ENCODE peak calls at places on chromosomes 3 and 15, in seven cellular contexts. One of them, this sample, is unnamed. For H3K27me3, the result is how much of the 10 kb centered on the place peaks cover.

GRCh38 chr3:8497582-8497981 is 4.0 kb upstream of the LMCD1 start:
- DNase-seq in hepatocyte: no peak
- DNase-seq in MM.1S: no peak
- DNase-seq in body of pancreas: no peak
- DNase-seq in K562: no peak
- DNase-seq in endodermal cell: no peak
- DNase-seq in breast epithelium: no peak
- DNase-seq in this sample: no peak

GRCh38 chr15:84648539-84648938 is 5.5 kb downstream of the WDR73 start:
- DNase-seq in K562: no peak
- DNase-seq in MM.1S: no peak
- DNase-seq in endodermal cell: no peak
- DNase-seq in hepatocyte: no peak
- DNase-seq in body of pancreas: no peak
- DNase-seq in breast epithelium: no peak
- DNase-seq in this sample: no peak

GRCh38 chr3:88150371-88150770 is 612 bp downstream of the C3orf38 start:
- DNase-seq in hepatocyte: peak
- DNase-seq in MM.1S: peak
- DNase-seq in endodermal cell: no peak
- DNase-seq in breast epithelium: no peak
- DNase-seq in K562: no peak
- DNase-seq in body of pancreas: no peak
- DNase-seq in this sample: no peak

GRCh38 chr3:2420919-2421318 is 322.3 kb downstream of the CNTN4 start:
- DNase-seq in endodermal cell: peak
- DNase-seq in breast epithelium: no peak
- DNase-seq in hepatocyte: peak
- DNase-seq in MM.1S: no peak
- DNase-seq in body of pancreas: no peak
- DNase-seq in K562: no peak
- DNase-seq in this sample: no peak

GRCh38 chr3:107044587-107045119 is 332.6 kb upstream of the CCDC54 start:
- DNase-seq in hepatocyte: no peak
- DNase-seq in body of pancreas: no peak
- DNase-seq in MM.1S: no peak
- DNase-seq in endodermal cell: no peak
- DNase-seq in K562: no peak
- DNase-seq in breast epithelium: no peak
- DNase-seq in this sample: no peak

GRCh38 chr3:123285066-123285465 is 83.3 kb downstream of the SEC22A start:
- DNase-seq in body of pancreas: no peak
- DNase-seq in breast epithelium: no peak
- DNase-seq in hepatocyte: no peak
- DNase-seq in K562: no peak
- DNase-seq in endodermal cell: peak
- DNase-seq in MM.1S: no peak
- DNase-seq in this sample: no peak

GRCh38 chr15:81069909-81070308 is 64.2 kb upstream of the CFAP161 start:
- DNase-seq in endodermal cell: no peak
- DNase-seq in MM.1S: no peak
- DNase-seq in hepatocyte: no peak
- DNase-seq in body of pancreas: no peak
- DNase-seq in K562: no peak
- DNase-seq in breast epithelium: no peak
- DNase-seq in this sample: no peak

GRCh38 chr15:57610130-57610529 is 18.4 kb downstream of the MYZAP start:
- DNase-seq in breast epithelium: no peak
- DNase-seq in body of pancreas: peak
- DNase-seq in endodermal cell: no peak
- DNase-seq in K562: no peak
- DNase-seq in MM.1S: no peak
- DNase-seq in hepatocyte: peak
- DNase-seq in this sample: no peak

GRCh38 chr15:39296955-39297354 is 283.9 kb upstream of the THBS1 start:
- DNase-seq in endodermal cell: no peak
- DNase-seq in hepatocyte: no peak
- DNase-seq in K562: no peak
- DNase-seq in body of pancreas: no peak
- DNase-seq in MM.1S: no peak
- DNase-seq in breast epithelium: no peak
- DNase-seq in this sample: no peak

GRCh38 chr3:14415501-14415900 is 13.1 kb downstream of the SLC6A6 start:
- DNase-seq in MM.1S: no peak
- DNase-seq in hepatocyte: no peak
- DNase-seq in endodermal cell: no peak
- DNase-seq in K562: no peak
- DNase-seq in breast epithelium: no peak
- DNase-seq in body of pancreas: no peak
- DNase-seq in this sample: no peak

GRCh38 chr3:180626844-180627243 is 24.9 kb downstream of the TTC14 start:
- DNase-seq in breast epithelium: no peak
- DNase-seq in endodermal cell: no peak
- DNase-seq in K562: no peak
- DNase-seq in body of pancreas: no peak
- DNase-seq in hepatocyte: no peak
- DNase-seq in MM.1S: peak
- DNase-seq in this sample: no peak

GRCh38 chr3:188571531-188572115 is 417.7 kb downstream of the LPP start:
- DNase-seq in MM.1S: no peak
- DNase-seq in breast epithelium: no peak
- DNase-seq in endodermal cell: no peak
- DNase-seq in K562: no peak
- DNase-seq in hepatocyte: no peak
- DNase-seq in body of pancreas: no peak
- DNase-seq in this sample: no peak

GRCh38 chr3:192275741-192276355 is 451.5 kb downstream of the FGF12 start:
- DNase-seq in breast epithelium: no peak
- DNase-seq in K562: no peak
- DNase-seq in body of pancreas: no peak
- DNase-seq in MM.1S: no peak
- DNase-seq in endodermal cell: no peak
- DNase-seq in hepatocyte: no peak
- DNase-seq in this sample: no peak

GRCh38 chr3:179797192-179797591 is 144.4 kb downstream of the USP13 start:
- DNase-seq in endodermal cell: no peak
- DNase-seq in body of pancreas: no peak
- DNase-seq in MM.1S: no peak
- DNase-seq in hepatocyte: no peak
- DNase-seq in breast epithelium: no peak
- DNase-seq in K562: no peak
- DNase-seq in this sample: no peak

GRCh38 chr15:89361451-89362202 is 27.0 kb upstream of the POLG start:
- DNase-seq in MM.1S: peak
- DNase-seq in K562: peak
- DNase-seq in hepatocyte: peak
- DNase-seq in endodermal cell: peak
- DNase-seq in breast epithelium: peak
- DNase-seq in body of pancreas: peak
- DNase-seq in this sample: peak

GRCh38 chr15:61115679-61116078 is 113.4 kb downstream of the RORA start:
- DNase-seq in hepatocyte: no peak
- DNase-seq in body of pancreas: no peak
- DNase-seq in endodermal cell: no peak
- DNase-seq in MM.1S: no peak
- DNase-seq in breast epithelium: no peak
- DNase-seq in K562: no peak
- DNase-seq in this sample: no peak

GRCh38 chr3:132382688-132383194 is 34.6 kb upstream of the DNAJC13 start:
- DNase-seq in breast epithelium: no peak
- DNase-seq in body of pancreas: no peak
- DNase-seq in endodermal cell: peak
- DNase-seq in MM.1S: no peak
- DNase-seq in K562: no peak
- DNase-seq in hepatocyte: peak
- DNase-seq in this sample: no peak

GRCh38 chr3:111652492-111653180 is 57.5 kb upstream of the ZBED2 start:
- DNase-seq in body of pancreas: no peak
- DNase-seq in endodermal cell: no peak
- DNase-seq in K562: no peak
- DNase-seq in breast epithelium: no peak
- DNase-seq in MM.1S: no peak
- DNase-seq in hepatocyte: no peak
- DNase-seq in this sample: no peak

GRCh38 chr3:184261270-184262165 is at the start of gene CAMK2N2:
- DNase-seq in breast epithelium: no peak
- DNase-seq in MM.1S: peak
- DNase-seq in body of pancreas: peak
- DNase-seq in hepatocyte: peak
- DNase-seq in K562: peak
- DNase-seq in endodermal cell: peak
- DNase-seq in this sample: peak
- H3K27me3 ChIP-seq in breast epithelium: under half
- H3K27me3 ChIP-seq in MM.1S: under half
- H3K27me3 ChIP-seq in body of pancreas: under half
- H3K27me3 ChIP-seq in hepatocyte: half or more
- H3K27me3 ChIP-seq in K562: under half
- H3K27me3 ChIP-seq in endodermal cell: half or more
- H3K27me3 ChIP-seq in this sample: under half

DNA sequence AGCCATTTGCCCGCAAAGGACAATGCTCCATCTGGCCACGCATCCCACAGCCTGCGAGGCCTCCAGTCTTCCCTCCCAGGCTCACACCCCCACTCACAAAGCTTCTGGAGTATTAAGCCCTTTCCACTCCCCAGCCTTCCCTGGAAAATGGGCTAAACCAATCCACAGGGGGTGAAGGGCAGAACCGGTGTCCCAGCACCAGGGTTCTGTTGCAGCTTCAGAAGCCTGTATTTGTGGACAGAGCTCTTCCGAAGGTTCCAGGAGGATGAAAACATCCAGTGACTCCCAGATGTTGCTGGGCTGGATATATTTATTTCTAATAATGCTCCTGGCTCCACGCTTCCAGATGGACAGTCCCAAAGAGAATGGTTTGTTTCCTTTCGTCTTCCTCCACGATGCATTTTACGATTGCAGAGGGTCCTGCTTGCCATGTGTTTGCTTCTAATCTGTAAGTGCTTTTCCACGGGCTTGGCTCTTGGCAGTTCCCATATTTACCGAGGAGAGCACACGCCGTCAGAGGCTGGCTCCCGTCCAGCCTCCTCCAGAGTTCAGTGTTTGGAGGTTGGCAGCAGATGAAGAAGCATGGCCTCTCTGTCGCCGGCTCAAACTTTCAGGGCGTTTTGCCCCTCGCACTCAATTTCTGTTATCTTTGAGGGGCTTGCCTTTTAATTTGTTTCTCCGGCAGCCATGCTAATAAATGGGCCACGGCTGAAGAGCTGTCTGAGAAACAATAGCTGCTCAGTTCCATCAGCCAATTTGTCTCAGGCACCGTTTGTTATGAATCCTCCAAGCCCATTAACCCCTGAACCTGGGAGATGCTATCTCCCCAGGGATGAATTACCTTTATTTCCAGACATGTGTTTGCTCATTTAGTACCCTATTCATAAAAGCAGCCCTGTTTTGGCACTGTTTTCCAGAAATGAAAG is 367.9 kb upstream of the PROK2 start:
- DNase-seq in body of pancreas: peak
- DNase-seq in MM.1S: no peak
- DNase-seq in breast epithelium: peak
- DNase-seq in hepatocyte: peak
- DNase-seq in endodermal cell: no peak
- DNase-seq in K562: peak
- DNase-seq in this sample: peak
- H3K4me3 ChIP-seq in body of pancreas: no peak
- H3K4me3 ChIP-seq in MM.1S: no peak
- H3K4me3 ChIP-seq in breast epithelium: no peak
- H3K4me3 ChIP-seq in hepatocyte: no peak
- H3K4me3 ChIP-seq in endodermal cell: no peak
- H3K4me3 ChIP-seq in K562: peak
- H3K4me3 ChIP-seq in this sample: peak

GRCh38 chr3:141077631-141078030 is 26.5 kb downstream of the SPSB4 start:
- DNase-seq in breast epithelium: no peak
- DNase-seq in hepatocyte: no peak
- DNase-seq in body of pancreas: no peak
- DNase-seq in MM.1S: no peak
- DNase-seq in endodermal cell: no peak
- DNase-seq in K562: no peak
- DNase-seq in this sample: no peak

GRCh38 chr3:141076026-141076797 is 25.1 kb downstream of the SPSB4 start:
- DNase-seq in breast epithelium: no peak
- DNase-seq in endodermal cell: peak
- DNase-seq in MM.1S: no peak
- DNase-seq in hepatocyte: no peak
- DNase-seq in K562: no peak
- DNase-seq in body of pancreas: peak
- DNase-seq in this sample: no peak

GRCh38 chr3:141078200-141078599 is 27.1 kb downstream of the SPSB4 start:
- DNase-seq in body of pancreas: no peak
- DNase-seq in K562: no peak
- DNase-seq in endodermal cell: peak
- DNase-seq in hepatocyte: no peak
- DNase-seq in breast epithelium: no peak
- DNase-seq in MM.1S: no peak
- DNase-seq in this sample: no peak

GRCh38 chr3:141074529-141074928 is 23.4 kb downstream of the SPSB4 start:
- DNase-seq in hepatocyte: no peak
- DNase-seq in MM.1S: no peak
- DNase-seq in K562: no peak
- DNase-seq in body of pancreas: no peak
- DNase-seq in breast epithelium: no peak
- DNase-seq in endodermal cell: peak
- DNase-seq in this sample: peak

DNA sequence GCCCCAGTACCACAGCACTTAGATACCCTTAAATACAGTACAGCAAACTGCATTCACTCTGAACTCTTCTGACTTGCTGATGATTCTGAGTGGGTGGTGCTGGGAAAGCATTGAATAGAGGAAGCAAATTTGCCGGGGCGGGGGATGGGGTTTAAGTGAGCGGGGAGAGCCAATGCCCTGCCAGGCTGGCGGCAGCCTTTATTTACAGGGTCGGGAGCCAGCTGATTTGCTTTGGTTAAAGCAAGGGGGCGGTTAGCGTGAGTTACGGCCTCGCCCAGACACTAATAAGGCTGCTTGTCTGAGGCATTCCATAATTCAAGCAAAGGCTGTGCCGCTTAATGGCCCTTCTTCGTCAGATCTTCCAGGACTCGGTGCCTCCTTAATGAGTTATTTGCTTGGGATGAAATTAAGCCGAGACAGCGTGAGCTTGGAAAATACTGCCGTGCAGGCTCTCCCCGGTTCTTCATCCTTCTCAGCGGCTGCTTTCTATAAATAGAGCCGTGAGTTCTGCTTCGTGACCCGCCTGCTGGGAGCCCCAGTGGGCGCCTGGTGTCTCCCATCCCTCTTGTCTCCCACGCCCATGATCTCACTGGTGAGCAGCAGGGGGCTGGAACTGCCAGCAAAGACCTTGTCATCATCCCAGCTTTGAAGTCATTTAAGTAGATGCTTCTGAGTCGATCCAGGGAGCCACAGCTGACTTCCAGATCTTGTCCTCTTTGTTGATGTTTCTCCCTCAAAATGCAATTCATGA is 25.8 kb downstream of the SPSB4 start:
- DNase-seq in breast epithelium: no peak
- DNase-seq in K562: no peak
- DNase-seq in hepatocyte: peak
- DNase-seq in MM.1S: no peak
- DNase-seq in body of pancreas: peak
- DNase-seq in endodermal cell: peak
- DNase-seq in this sample: peak
- H3K27me3 ChIP-seq in breast epithelium: under half
- H3K27me3 ChIP-seq in K562: under half
- H3K27me3 ChIP-seq in hepatocyte: under half
- H3K27me3 ChIP-seq in MM.1S: under half
- H3K27me3 ChIP-seq in body of pancreas: under half
- H3K27me3 ChIP-seq in endodermal cell: under half
- H3K27me3 ChIP-seq in this sample: under half

GRCh38 chr3:157280786-157281185 is 120.8 kb upstream of the CCNL1 start:
- DNase-seq in K562: no peak
- DNase-seq in endodermal cell: no peak
- DNase-seq in hepatocyte: no peak
- DNase-seq in body of pancreas: no peak
- DNase-seq in MM.1S: no peak
- DNase-seq in breast epithelium: no peak
- DNase-seq in this sample: no peak
- H3K4me3 ChIP-seq in K562: no peak
- H3K4me3 ChIP-seq in endodermal cell: no peak
- H3K4me3 ChIP-seq in hepatocyte: no peak
- H3K4me3 ChIP-seq in body of pancreas: no peak
- H3K4me3 ChIP-seq in MM.1S: no peak
- H3K4me3 ChIP-seq in breast epithelium: no peak
- H3K4me3 ChIP-seq in this sample: no peak

This sample was measured in BE2C.